ENCODE peak calls at places on chromosome 18, in seven cellular contexts. One of them, this sample, is unnamed.

GRCh38 chr18:37065221-37065620 is 236.3 kb downstream of the KIAA1328 start:
- DNase-seq in spleen: no peak
- DNase-seq in ovary: no peak
- DNase-seq in fibroblast of pulmonary artery: no peak
- DNase-seq in brain microvascular endothelial cell: no peak
- DNase-seq in body of pancreas: no peak
- DNase-seq in suprapubic skin: no peak
- DNase-seq in this sample: no peak

GRCh38 chr18:22169889-22170420 is 566 bp downstream of the GATA6 start:
- DNase-seq in fibroblast of pulmonary artery: peak; percentile 58
- DNase-seq in spleen: peak; percentile 80
- DNase-seq in ovary: peak; percentile 73
- DNase-seq in brain microvascular endothelial cell: no peak
- DNase-seq in suprapubic skin: no peak
- DNase-seq in body of pancreas: peak; percentile 57
- DNase-seq in this sample: no peak

GRCh38 chr18:63962137-63962536 is 7.7 kb upstream of the SERPINB8 start:
- DNase-seq in fibroblast of pulmonary artery: no peak
- DNase-seq in spleen: no peak
- DNase-seq in brain microvascular endothelial cell: no peak
- DNase-seq in body of pancreas: no peak
- DNase-seq in ovary: no peak
- DNase-seq in suprapubic skin: no peak
- DNase-seq in this sample: peak; percentile 48

GRCh38 chr18:10726198-10727068 is 200.6 kb downstream of the NAPG start:
- DNase-seq in brain microvascular endothelial cell: no peak
- DNase-seq in spleen: no peak
- DNase-seq in fibroblast of pulmonary artery: no peak
- DNase-seq in ovary: no peak
- DNase-seq in suprapubic skin: no peak
- DNase-seq in body of pancreas: peak; percentile 54
- DNase-seq in this sample: no peak

GRCh38 chr18:54607213-54607934 is 16.3 kb downstream of the DYNAP start:
- DNase-seq in spleen: no peak
- DNase-seq in brain microvascular endothelial cell: no peak
- DNase-seq in fibroblast of pulmonary artery: peak; percentile 18
- DNase-seq in ovary: no peak
- DNase-seq in suprapubic skin: no peak
- DNase-seq in body of pancreas: peak; percentile 55
- DNase-seq in this sample: no peak

GRCh38 chr18:7094432-7094831 is 23.2 kb downstream of the LAMA1 start:
- DNase-seq in body of pancreas: no peak
- DNase-seq in spleen: no peak
- DNase-seq in suprapubic skin: no peak
- DNase-seq in fibroblast of pulmonary artery: no peak
- DNase-seq in brain microvascular endothelial cell: no peak
- DNase-seq in ovary: no peak
- DNase-seq in this sample: no peak

GRCh38 chr18:33579147-33579867 is 1.3 kb downstream of the ASXL3 start:
- DNase-seq in body of pancreas: peak; percentile 7
- DNase-seq in suprapubic skin: no peak
- DNase-seq in brain microvascular endothelial cell: no peak
- DNase-seq in ovary: no peak
- DNase-seq in fibroblast of pulmonary artery: no peak
- DNase-seq in spleen: no peak
- DNase-seq in this sample: no peak

GRCh38 chr18:11051462-11051861 is 97.9 kb downstream of the PIEZO2 start:
- DNase-seq in body of pancreas: no peak
- DNase-seq in ovary: no peak
- DNase-seq in brain microvascular endothelial cell: no peak
- DNase-seq in spleen: no peak
- DNase-seq in suprapubic skin: no peak
- DNase-seq in fibroblast of pulmonary artery: no peak
- DNase-seq in this sample: no peak

GRCh38 chr18:32998285-32998684 is 225.5 kb upstream of the KLHL14 start:
- DNase-seq in suprapubic skin: no peak
- DNase-seq in body of pancreas: no peak
- DNase-seq in ovary: no peak
- DNase-seq in fibroblast of pulmonary artery: no peak
- DNase-seq in brain microvascular endothelial cell: no peak
- DNase-seq in spleen: no peak
- DNase-seq in this sample: no peak

GRCh38 chr18:9838144-9838877 is 47.5 kb upstream of the TXNDC2 start:
- DNase-seq in spleen: no peak
- DNase-seq in fibroblast of pulmonary artery: peak; percentile 35
- DNase-seq in body of pancreas: no peak
- DNase-seq in brain microvascular endothelial cell: peak; percentile 79
- DNase-seq in ovary: no peak
- DNase-seq in suprapubic skin: no peak
- DNase-seq in this sample: no peak

GRCh38 chr18:3051718-3052410 is 38.9 kb upstream of the LPIN2 start:
- DNase-seq in fibroblast of pulmonary artery: no peak
- DNase-seq in suprapubic skin: no peak
- DNase-seq in spleen: no peak
- DNase-seq in body of pancreas: peak; percentile 53
- DNase-seq in brain microvascular endothelial cell: no peak
- DNase-seq in ovary: no peak
- DNase-seq in this sample: no peak

GRCh38 chr18:7633171-7633570 is 66.1 kb downstream of the PTPRM start:
- DNase-seq in spleen: no peak
- DNase-seq in body of pancreas: no peak
- DNase-seq in brain microvascular endothelial cell: no peak
- DNase-seq in ovary: no peak
- DNase-seq in fibroblast of pulmonary artery: no peak
- DNase-seq in suprapubic skin: no peak
- DNase-seq in this sample: no peak

GRCh38 chr18:31093880-31094279 is 8.3 kb downstream of the DSC2 start:
- DNase-seq in fibroblast of pulmonary artery: no peak
- DNase-seq in brain microvascular endothelial cell: no peak
- DNase-seq in spleen: no peak
- DNase-seq in ovary: no peak
- DNase-seq in suprapubic skin: no peak
- DNase-seq in body of pancreas: no peak
- DNase-seq in this sample: no peak

GRCh38 chr18:76496200-76496890 is 1.3 kb upstream of the ZNF516 start:
- DNase-seq in fibroblast of pulmonary artery: peak; percentile 88
- DNase-seq in ovary: peak; percentile 88
- DNase-seq in spleen: peak; percentile 89
- DNase-seq in body of pancreas: peak; percentile 64
- DNase-seq in brain microvascular endothelial cell: peak; percentile 48
- DNase-seq in suprapubic skin: peak; percentile 92
- DNase-seq in this sample: peak; percentile 69

GRCh38 chr18:25140144-25140961 is 211.6 kb downstream of the ZNF521 start:
- DNase-seq in brain microvascular endothelial cell: no peak
- DNase-seq in fibroblast of pulmonary artery: no peak
- DNase-seq in spleen: no peak
- DNase-seq in body of pancreas: no peak
- DNase-seq in suprapubic skin: no peak
- DNase-seq in ovary: no peak
- DNase-seq in this sample: no peak

GRCh38 chr18:8351173-8351572 is 258.1 kb upstream of the RAB12 start:
- DNase-seq in spleen: no peak
- DNase-seq in brain microvascular endothelial cell: no peak
- DNase-seq in fibroblast of pulmonary artery: no peak
- DNase-seq in ovary: no peak
- DNase-seq in body of pancreas: no peak
- DNase-seq in suprapubic skin: no peak
- DNase-seq in this sample: peak; percentile 51

GRCh38 chr18:46725310-46725709 is 31.5 kb downstream of the ST8SIA5 start:
- DNase-seq in spleen: no peak
- DNase-seq in fibroblast of pulmonary artery: no peak
- DNase-seq in brain microvascular endothelial cell: no peak
- DNase-seq in body of pancreas: no peak
- DNase-seq in suprapubic skin: peak; percentile 12
- DNase-seq in ovary: no peak
- DNase-seq in this sample: no peak

GRCh38 chr18:24831871-24832665 is 371.6 kb downstream of the HRH4 start:
- DNase-seq in fibroblast of pulmonary artery: no peak
- DNase-seq in ovary: no peak
- DNase-seq in spleen: no peak
- DNase-seq in brain microvascular endothelial cell: no peak
- DNase-seq in suprapubic skin: no peak
- DNase-seq in body of pancreas: no peak
- DNase-seq in this sample: no peak

GRCh38 chr18:69397096-69397495 is 3.6 kb upstream of the DOK6 start:
- DNase-seq in suprapubic skin: no peak
- DNase-seq in fibroblast of pulmonary artery: no peak
- DNase-seq in body of pancreas: no peak
- DNase-seq in brain microvascular endothelial cell: peak; percentile 46
- DNase-seq in spleen: no peak
- DNase-seq in ovary: no peak
- DNase-seq in this sample: peak; percentile 18

GRCh38 chr18:62634991-62635630 is 80.2 kb upstream of the PHLPP1 start:
- DNase-seq in ovary: no peak
- DNase-seq in spleen: no peak
- DNase-seq in suprapubic skin: peak; percentile 13
- DNase-seq in brain microvascular endothelial cell: no peak
- DNase-seq in body of pancreas: no peak
- DNase-seq in fibroblast of pulmonary artery: no peak
- DNase-seq in this sample: no peak

GRCh38 chr18:37176307-37176934 is 347.5 kb downstream of the KIAA1328 start:
- DNase-seq in body of pancreas: no peak
- DNase-seq in brain microvascular endothelial cell: no peak
- DNase-seq in fibroblast of pulmonary artery: no peak
- DNase-seq in ovary: no peak
- DNase-seq in suprapubic skin: no peak
- DNase-seq in spleen: no peak
- DNase-seq in this sample: no peak

GRCh38 chr18:53946561-53946960 is 277.9 kb downstream of the MBD2 start:
- DNase-seq in spleen: no peak
- DNase-seq in suprapubic skin: no peak
- DNase-seq in body of pancreas: no peak
- DNase-seq in fibroblast of pulmonary artery: no peak
- DNase-seq in ovary: no peak
- DNase-seq in brain microvascular endothelial cell: no peak
- DNase-seq in this sample: no peak

GRCh38 chr18:55912919-55913318 is 324.9 kb upstream of the TCF4 start:
- DNase-seq in brain microvascular endothelial cell: no peak
- DNase-seq in ovary: no peak
- DNase-seq in fibroblast of pulmonary artery: no peak
- DNase-seq in suprapubic skin: no peak
- DNase-seq in spleen: no peak
- DNase-seq in body of pancreas: no peak
- DNase-seq in this sample: no peak

GRCh38 chr18:28834889-28835288 is 658.0 kb upstream of the CDH2 start:
- DNase-seq in body of pancreas: no peak
- DNase-seq in suprapubic skin: no peak
- DNase-seq in brain microvascular endothelial cell: no peak
- DNase-seq in ovary: no peak
- DNase-seq in fibroblast of pulmonary artery: peak; percentile 68
- DNase-seq in spleen: no peak
- DNase-seq in this sample: peak; percentile 75

GRCh38 chr18:8991131-8991530 is 111.4 kb upstream of the NDUFV2 start:
- DNase-seq in suprapubic skin: no peak
- DNase-seq in body of pancreas: no peak
- DNase-seq in fibroblast of pulmonary artery: no peak
- DNase-seq in spleen: no peak
- DNase-seq in brain microvascular endothelial cell: no peak
- DNase-seq in ovary: no peak
- DNase-seq in this sample: no peak

GRCh38 chr18:71134122-71134521 is 845.3 kb downstream of the SOCS6 start:
- DNase-seq in brain microvascular endothelial cell: no peak
- DNase-seq in ovary: no peak
- DNase-seq in spleen: no peak
- DNase-seq in suprapubic skin: no peak
- DNase-seq in fibroblast of pulmonary artery: no peak
- DNase-seq in body of pancreas: no peak
- DNase-seq in this sample: no peak

GRCh38 chr18:3367491-3368091 is 82.4 kb upstream of the TGIF1 start:
- DNase-seq in ovary: no peak
- DNase-seq in suprapubic skin: no peak
- DNase-seq in fibroblast of pulmonary artery: peak; percentile 78
- DNase-seq in spleen: no peak
- DNase-seq in body of pancreas: no peak
- DNase-seq in brain microvascular endothelial cell: peak; percentile 6
- DNase-seq in this sample: peak; percentile 8

GRCh38 chr18:68916734-68917133 is 118.9 kb downstream of the CCDC102B start:
- DNase-seq in ovary: no peak
- DNase-seq in brain microvascular endothelial cell: no peak
- DNase-seq in spleen: no peak
- DNase-seq in fibroblast of pulmonary artery: peak; percentile 9
- DNase-seq in body of pancreas: no peak
- DNase-seq in suprapubic skin: no peak
- DNase-seq in this sample: no peak

GRCh38 chr18:52046842-52047241 is 293.2 kb upstream of the DCC start:
- DNase-seq in ovary: no peak
- DNase-seq in body of pancreas: no peak
- DNase-seq in suprapubic skin: no peak
- DNase-seq in brain microvascular endothelial cell: no peak
- DNase-seq in spleen: no peak
- DNase-seq in fibroblast of pulmonary artery: no peak
- DNase-seq in this sample: no peak

GRCh38 chr18:52045946-52046345 is 294.1 kb upstream of the DCC start:
- DNase-seq in body of pancreas: no peak
- DNase-seq in suprapubic skin: no peak
- DNase-seq in fibroblast of pulmonary artery: no peak
- DNase-seq in ovary: no peak
- DNase-seq in spleen: no peak
- DNase-seq in brain microvascular endothelial cell: no peak
- DNase-seq in this sample: no peak
- TF ChIP-seq CTCF in body of pancreas: no peak
- TF ChIP-seq CTCF in suprapubic skin: no peak
- TF ChIP-seq CTCF in fibroblast of pulmonary artery: no peak
- TF ChIP-seq CTCF in ovary: no peak
- TF ChIP-seq CTCF in spleen: no peak
- TF ChIP-seq CTCF in brain microvascular endothelial cell: no peak
- TF ChIP-seq CTCF in this sample: no peak

DNA sequence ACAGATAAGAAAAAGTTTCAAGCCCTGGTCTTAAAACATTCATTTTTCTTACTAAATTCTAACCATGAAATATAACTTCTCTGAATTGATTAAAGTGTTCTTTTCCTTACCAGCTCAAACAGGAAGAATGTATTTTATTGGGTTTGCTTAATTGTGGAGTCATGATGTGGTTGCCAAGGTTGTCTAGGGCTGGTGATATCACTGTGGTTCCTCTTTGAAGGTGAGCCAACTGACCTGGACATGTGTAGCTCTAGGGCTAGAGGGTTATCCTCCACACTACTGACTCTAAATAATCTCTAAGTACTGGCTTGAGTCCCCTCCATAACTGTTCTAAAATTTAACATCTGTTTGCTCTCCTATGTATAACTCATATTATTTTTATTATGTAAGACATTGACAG is 529.6 kb downstream of the PIK3C3 start:
- DNase-seq in ovary: no peak
- DNase-seq in fibroblast of pulmonary artery: no peak
- DNase-seq in suprapubic skin: no peak
- DNase-seq in body of pancreas: no peak
- DNase-seq in brain microvascular endothelial cell: no peak
- DNase-seq in spleen: no peak
- DNase-seq in this sample: no peak
- H3K4me3 ChIP-seq in ovary: no peak overlapping the region
- H3K4me3 ChIP-seq in fibroblast of pulmonary artery: no peak overlapping the region
- H3K4me3 ChIP-seq in suprapubic skin: no peak overlapping the region
- H3K4me3 ChIP-seq in body of pancreas: no peak overlapping the region
- H3K4me3 ChIP-seq in brain microvascular endothelial cell: no peak overlapping the region
- H3K4me3 ChIP-seq in spleen: no peak overlapping the region
- H3K4me3 ChIP-seq in this sample: no peak overlapping the region

GRCh38 chr18:44598514-44598913 is 82.2 kb upstream of the SETBP1 start:
- DNase-seq in fibroblast of pulmonary artery: no peak
- DNase-seq in suprapubic skin: no peak
- DNase-seq in ovary: no peak
- DNase-seq in spleen: no peak
- DNase-seq in brain microvascular endothelial cell: no peak
- DNase-seq in body of pancreas: no peak
- DNase-seq in this sample: no peak
- TF ChIP-seq CTCF in fibroblast of pulmonary artery: no peak
- TF ChIP-seq CTCF in suprapubic skin: no peak
- TF ChIP-seq CTCF in ovary: no peak
- TF ChIP-seq CTCF in spleen: no peak
- TF ChIP-seq CTCF in brain microvascular endothelial cell: no peak
- TF ChIP-seq CTCF in body of pancreas: no peak
- TF ChIP-seq CTCF in this sample: no peak

GRCh38 chr18:27109403-27109802 is 75.7 kb downstream of the CHST9 start:
- DNase-seq in body of pancreas: peak; percentile 20
- DNase-seq in fibroblast of pulmonary artery: no peak
- DNase-seq in brain microvascular endothelial cell: no peak
- DNase-seq in spleen: no peak
- DNase-seq in suprapubic skin: no peak
- DNase-seq in ovary: no peak
- DNase-seq in this sample: no peak
- H3K4me3 ChIP-seq in body of pancreas: no peak overlapping the region
- H3K4me3 ChIP-seq in fibroblast of pulmonary artery: no peak overlapping the region
- H3K4me3 ChIP-seq in brain microvascular endothelial cell: no peak overlapping the region
- H3K4me3 ChIP-seq in spleen: no peak overlapping the region
- H3K4me3 ChIP-seq in suprapubic skin: no peak overlapping the region
- H3K4me3 ChIP-seq in ovary: no peak overlapping the region
- H3K4me3 ChIP-seq in this sample: no peak overlapping the region